ENCODE peak calls at places on chromosomes 5 and 9, in four cellular contexts. O, C, S and W are unnamed samples.
A peak's percentile ranks its signal among the peaks of the same experiment; 100 is the strongest.

GRCh38 chr5:137666109-137666850 is 69.6 kb downstream of the KLHL3 start:
- DNase-seq in O (no peak), C (peak; percentile 51), S (no peak), W (no peak)

GRCh38 chr5:68224561-68225187 is 9.1 kb downstream of the PIK3R1 start:
- DNase-seq in O (no peak), C (peak; percentile 78), S (no peak), W (no peak)

GRCh38 chr5:104189031-104189430 is 626.4 kb upstream of the NUDT12 start:
- DNase-seq in O (no peak), C (peak; percentile 96), S (no peak), W (no peak)

GRCh38 chr9:98121096-98121495 is 2.1 kb upstream of the TRIM14 start:
- DNase-seq in O (no peak), C (no peak), S (no peak), W (no peak)

GRCh38 chr9:127965953-127966352 is 14.8 kb downstream of the EEIG1 start:
- DNase-seq in O (peak; percentile 29), C (no peak), S (no peak), W (no peak)

GRCh38 chr5:54347221-54347865 is 37.0 kb upstream of the ARL15 start:
- DNase-seq in O (no peak), C (no peak), S (no peak), W (no peak)

GRCh38 chr5:160869962-160870521 is 18.0 kb upstream of the ATP10B start:
- DNase-seq in O (no peak), C (no peak), S (peak; percentile 16), W (no peak)

GRCh38 chr9:116589392-116590354 is 97.4 kb upstream of the TRIM32 start:
- DNase-seq in O (no peak), C (peak; percentile 19), S (no peak), W (peak; percentile 73)

GRCh38 chr5:147310059-147310704 is 75.4 kb downstream of the STK32A start:
- DNase-seq in O (peak; percentile 58), C (peak; percentile 85), S (no peak), W (peak; percentile 37)

GRCh38 chr9:69389437-69389995 is 64.5 kb downstream of the ENTREP1 start:
- DNase-seq in O (no peak), C (no peak), S (peak; percentile 42), W (peak; percentile 75)

GRCh38 chr9:77944556-77945261 is 86.9 kb downstream of the GNAQ start:
- DNase-seq in O (no peak), C (no peak), S (no peak), W (no peak)

GRCh38 chr5:84384604-84385575 is at the start of gene EDIL3:
- DNase-seq in O (peak; percentile 25), C (peak; percentile 72), S (peak; percentile 80), W (peak; percentile 71)

GRCh38 chr9:106423575-106423974 is 439.4 kb upstream of the ZNF462 start:
- DNase-seq in O (no peak), C (no peak), S (no peak), W (no peak)

GRCh38 chr5:116453920-116454319 is 120.7 kb downstream of the SEMA6A start:
- DNase-seq in O (no peak), C (peak; percentile 66), S (no peak), W (peak; percentile 37)

GRCh38 chr5:31217441-31217840 is 24.0 kb downstream of the CDH6 start:
- DNase-seq in O (no peak), C (peak; percentile 21), S (no peak), W (no peak)

GRCh38 chr5:10215366-10215765 is 34.3 kb downstream of the ATPSCKMT start:
- DNase-seq in O (no peak), C (no peak), S (no peak), W (no peak)

GRCh38 chr5:89377752-89378455 is 494.9 kb upstream of the MEF2C start:
- DNase-seq in O (no peak), C (no peak), S (peak; percentile 9), W (no peak)

GRCh38 chr5:128537306-128537998 is 593 bp downstream of the FBN2 start:
- DNase-seq in O (peak; percentile 26), C (peak; percentile 64), S (no peak), W (peak; percentile 67)

GRCh38 chr9:91486699-91487497 is 63.3 kb upstream of the NFIL3 start:
- DNase-seq in O (no peak), C (peak; percentile 92), S (no peak), W (no peak)

GRCh38 chr9:69585571-69585970 is 86.6 kb downstream of the APBA1 start:
- DNase-seq in O (no peak), C (peak; percentile 64), S (no peak), W (no peak)

GRCh38 chr9:88184986-88185385 is 46.7 kb upstream of the SPATA31C2 start:
- DNase-seq in O (no peak), C (no peak), S (peak; percentile 54), W (peak; percentile 79)

GRCh38 chr5:158814521-158814920 is 285.2 kb downstream of the EBF1 start:
- DNase-seq in O (no peak), C (no peak), S (no peak), W (no peak)

GRCh38 chr9:134055981-134056461 is 11.8 kb downstream of the BRD3 start:
- DNase-seq in O (peak; percentile 89), C (peak; percentile 82), S (no peak), W (peak; percentile 30)

GRCh38 chr5:61286446-61287132 is 45.5 kb upstream of the ZSWIM6 start:
- DNase-seq in O (no peak), C (peak; percentile 76), S (no peak), W (no peak)

GRCh38 chr9:129102791-129103594 is 7.6 kb downstream of the CRAT start:
- DNase-seq in O (no peak), C (peak; percentile 40), S (peak; percentile 67), W (peak; percentile 78)

GRCh38 chr5:93578813-93579560 is 2.0 kb downstream of the NR2F1-AS1 start:
- DNase-seq in O (peak; percentile 64), C (peak; percentile 80), S (no peak), W (no peak)

GRCh38 chr5:14534773-14535172 is 46.8 kb upstream of the OTULINL start:
- DNase-seq in O (no peak), C (no peak), S (no peak), W (peak; percentile 80)

GRCh38 chr9:72856985-72857631 is 95.7 kb downstream of the ALDH1A1 start:
- DNase-seq in O (no peak), C (peak; percentile 46), S (peak; percentile 55), W (peak; percentile 60)

GRCh38 chr9:20620658-20621552 is 1.4 kb downstream of the MLLT3 start:
- DNase-seq in O (peak; percentile 39), C (peak; percentile 45), S (peak; percentile 38), W (peak; percentile 19)

GRCh38 chr5:33781286-33781685 is 110.5 kb downstream of the ADAMTS12 start:
- DNase-seq in O (no peak), C (peak; percentile 87), S (no peak), W (peak; percentile 91)

GRCh38 chr5:54900906-54901725 is 84.3 kb downstream of the ESM1 start:
- DNase-seq in O (no peak), C (peak; percentile 72), S (no peak), W (peak; percentile 60)

GRCh38 chr9:69549310-69550202 is 122.6 kb downstream of the APBA1 start:
- DNase-seq in O (no peak), C (peak; percentile 58), S (peak; percentile 75), W (peak; percentile 83)

GRCh38 chr5:10352404-10353240 is 873 bp upstream of the MARCHF6 start:
- DNase-seq in O (no peak), C (peak; percentile 73), S (peak; percentile 62), W (peak; percentile 33)

GRCh38 chr9:70352356-70352755 is 62.1 kb downstream of the KLF9 start:
- DNase-seq in O (no peak), C (peak; percentile 68), S (no peak), W (no peak)

GRCh38 chr9:95486318-95486717 is 30.5 kb downstream of the PTCH1 start:
- DNase-seq in O (peak; percentile 76), C (no peak), S (no peak), W (no peak)

GRCh38 chr9:38036359-38037084 is 32.5 kb downstream of the SHB start:
- DNase-seq in O (no peak), C (peak; percentile 81), S (no peak), W (no peak)

DNA sequence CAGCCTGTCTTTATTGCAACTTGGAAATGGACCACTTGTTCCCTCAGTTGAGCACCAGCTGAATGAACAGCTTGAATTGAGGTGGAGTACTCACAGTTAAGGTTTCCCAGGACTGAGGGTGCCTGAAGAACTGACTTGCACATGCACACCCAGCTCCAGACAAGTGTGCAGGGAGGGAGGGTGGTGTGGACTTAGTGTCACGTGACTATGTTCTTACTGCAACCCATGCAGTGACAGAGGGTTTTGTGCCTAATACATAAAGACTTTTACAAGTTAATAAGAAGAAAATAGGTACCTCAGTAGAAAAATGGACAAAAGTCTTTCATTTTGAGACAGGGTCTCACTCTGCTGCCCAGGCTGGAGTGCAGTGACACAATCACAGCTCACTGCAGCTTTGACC is 18.0 kb downstream of the BARX1 start:
- DNase-seq in O (no peak), C (no peak), S (no peak), W (no peak)
- H3K27me3 ChIP-seq in O (no peaks in the 10 kb centered on the region), C (no peaks in the 10 kb centered on the region), S (peaks cover 74% of the 10 kb centered on the region), W (peaks cover 14% of the 10 kb centered on the region)

GRCh38 chr5:172659570-172659908 is 18.5 kb downstream of the NEURL1B start:
- DNase-seq in O (no peak), C (no peak), S (no peak), W (no peak)

GRCh38 chr5:172660974-172661373 is 19.9 kb downstream of the NEURL1B start:
- DNase-seq in O (no peak), C (no peak), S (no peak), W (no peak)

GRCh38 chr5:172658869-172659513 is 17.9 kb downstream of the NEURL1B start:
- DNase-seq in O (peak; percentile 41), C (peak; percentile 51), S (no peak), W (no peak)

GRCh38 chr5:172659909-172660628 is 19.0 kb downstream of the NEURL1B start:
- DNase-seq in O (peak; percentile 87), C (peak; percentile 91), S (peak; percentile 93), W (peak; percentile 97)

GRCh38 chr5:172658391-172658790 is 17.3 kb downstream of the NEURL1B start:
- DNase-seq in O (no peak), C (no peak), S (no peak), W (no peak)
- H3K4me1 ChIP-seq in O (no peaks in the 10 kb centered on the region), C (peaks cover 20% of the 10 kb centered on the region), S (peaks cover 44% of the 10 kb centered on the region), W (peaks cover 25% of the 10 kb centered on the region)

DNA sequence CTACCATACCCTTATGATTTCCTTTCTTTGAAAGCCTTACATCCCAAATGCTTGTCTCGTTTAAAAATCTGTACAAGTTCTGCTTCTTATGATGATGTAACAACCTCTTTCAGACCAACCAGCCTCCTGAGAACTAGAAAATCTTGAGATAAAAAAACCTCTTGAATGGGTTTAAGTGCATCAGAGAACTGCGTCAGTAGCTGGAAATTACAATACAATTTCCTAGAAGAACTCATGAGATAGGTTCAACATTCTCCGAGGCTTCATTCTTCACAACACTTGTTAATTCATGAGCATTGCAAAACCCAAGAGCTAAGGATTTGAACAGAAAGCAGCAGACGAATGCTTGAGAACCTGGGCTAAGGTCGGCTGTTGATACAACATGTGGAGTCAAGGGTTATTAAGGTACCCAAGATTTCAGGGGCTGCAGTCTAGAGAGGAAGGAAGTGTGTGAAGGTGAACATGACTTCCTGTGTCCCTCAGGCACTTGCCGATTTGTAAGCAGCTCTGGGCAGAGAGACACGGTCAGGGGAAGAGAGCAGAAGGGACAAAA is 286.0 kb downstream of the ICE1 start:
- DNase-seq in O (no peak), C (no peak), S (no peak), W (no peak)
- H3K27me3 ChIP-seq in O (no peaks in the 10 kb centered on the region), C (no peaks in the 10 kb centered on the region), S (no peaks in the 10 kb centered on the region), W (no peaks in the 10 kb centered on the region)

GRCh38 chr9:136855461-136856077 is 3.4 kb downstream of the MAMDC4 start:
- DNase-seq in O (peak; percentile 21), C (no peak), S (no peak), W (no peak)
- H3K4me1 ChIP-seq in O (no peaks in the 10 kb centered on the region), C (peaks cover 2% of the 10 kb centered on the region), S (no peaks in the 10 kb centered on the region), W (no peaks in the 10 kb centered on the region)

GRCh38 chr9:3928590-3928989 is 371.3 kb downstream of the GLIS3 start:
- DNase-seq in O (no peak), C (no peak), S (no peak), W (no peak)
- H3K27me3 ChIP-seq in O (no peaks in the 10 kb centered on the region), C (no peaks in the 10 kb centered on the region), S (no peaks in the 10 kb centered on the region), W (no peaks in the 10 kb centered on the region)